ENCODE peak calls at places on chromosome 9, in five cellular contexts. A is foreskin fibroblast; M is CD4-positive, alpha-beta memory T cell; I is amygdala; H is NCI-H2081. V is an unnamed sample.

GRCh38 chr9:2583308-2584013 is 38.1 kb upstream of the VLDLR start:
- DNase-seq in I (no peak), H (no peak), A (no peak), M (no peak), V (no peak)

GRCh38 chr9:100213730-100214477 is 114.9 kb downstream of the INVS start:
- DNase-seq in H (no peak), I (no peak), M (no peak), A (peak), V (peak)

GRCh38 chr9:98022447-98022846 is 34.1 kb upstream of the NANS start:
- DNase-seq in A (peak), I (no peak), M (no peak), H (no peak), V (peak)

GRCh38 chr9:124280176-124280691 is 22.5 kb downstream of the NEK6 start:
- DNase-seq in I (no peak), H (no peak), M (no peak), A (peak), V (no peak)

GRCh38 chr9:110762783-110763182 is 94.2 kb downstream of the MUSK start:
- DNase-seq in M (no peak), H (no peak), I (no peak), A (no peak), V (no peak)

GRCh38 chr9:131660466-131661405 is 79.1 kb downstream of the RAPGEF1 start:
- DNase-seq in A (no peak), M (no peak), I (no peak), H (no peak), V (no peak)

GRCh38 chr9:36897019-36897418 is 137.0 kb downstream of the PAX5 start:
- DNase-seq in M (no peak), I (no peak), H (no peak), A (no peak), V (peak)

GRCh38 chr9:76676857-76677256 is 87.4 kb upstream of the PCA3 start:
- DNase-seq in H (peak), M (no peak), A (no peak), I (no peak), V (no peak)

GRCh38 chr9:106682420-106682819 is 180.5 kb upstream of the ZNF462 start:
- DNase-seq in A (no peak), M (no peak), H (no peak), I (no peak), V (peak)

GRCh38 chr9:94697972-94698581 is 28.4 kb upstream of the AOPEP start:
- DNase-seq in M (no peak), I (no peak), H (no peak), A (no peak), V (peak)

GRCh38 chr9:70318002-70318401 is 59.2 kb downstream of the SMC5 start:
- DNase-seq in H (no peak), A (no peak), M (no peak), I (no peak), V (no peak)

GRCh38 chr9:27337833-27338526 is 41.0 kb upstream of the EQTN start:
- DNase-seq in H (peak), M (no peak), I (no peak), A (no peak), V (no peak)

GRCh38 chr9:127066775-127067111 is 55.7 kb downstream of the ANGPTL2 start:
- DNase-seq in I (no peak), M (no peak), A (peak), H (no peak), V (no peak)

GRCh38 chr9:72041775-72042194 is 18.6 kb downstream of the C9orf57 start:
- DNase-seq in I (no peak), M (no peak), H (peak), A (peak), V (no peak)

GRCh38 chr9:76980566-76980965 is 38.9 kb upstream of the FOXB2 start:
- DNase-seq in H (no peak), A (no peak), I (no peak), M (no peak), V (no peak)

GRCh38 chr9:120904999-120905793 is 21.4 kb downstream of the TRAF1 start:
- DNase-seq in H (no peak), I (no peak), M (no peak), A (no peak), V (no peak)

GRCh38 chr9:84953797-84954695 is 284.5 kb downstream of the NTRK2 start:
- DNase-seq in I (peak), A (peak), H (peak), M (peak), V (peak)

GRCh38 chr9:124384849-124385248 is 30.4 kb downstream of the PSMB7 start:
- DNase-seq in M (no peak), A (no peak), H (peak), I (no peak), V (no peak)

GRCh38 chr9:37104183-37104889 is 16.0 kb upstream of the ZCCHC7 start:
- DNase-seq in M (no peak), I (no peak), H (no peak), A (peak), V (peak)

GRCh38 chr9:33209394-33209793 is 30.6 kb upstream of the SPINK4 start:
- DNase-seq in H (no peak), M (no peak), I (no peak), A (no peak), V (no peak)

GRCh38 chr9:136623016-136623848 is 39.5 kb upstream of the EGFL7 start:
- DNase-seq in H (no peak), I (no peak), M (no peak), A (no peak), V (no peak)

GRCh38 chr9:38707885-38708640 is 11.9 kb downstream of the FAM240B start:
- DNase-seq in A (no peak), M (no peak), H (peak), I (no peak), V (no peak)

GRCh38 chr9:123772967-123773366 is 157.0 kb downstream of the DENND1A start:
- DNase-seq in I (no peak), A (no peak), M (no peak), H (no peak), V (no peak)

GRCh38 chr9:85158512-85158911 is 489.0 kb downstream of the NTRK2 start:
- DNase-seq in H (no peak), A (no peak), I (no peak), M (no peak), V (no peak)

GRCh38 chr9:137658778-137659177 is 40.0 kb downstream of the EHMT1 start:
- DNase-seq in A (no peak), H (no peak), I (no peak), M (no peak), V (no peak)

GRCh38 chr9:91334053-91334452 is 27.7 kb downstream of the AUH start:
- DNase-seq in H (no peak), A (peak), M (no peak), I (no peak), V (peak)

GRCh38 chr9:126173401-126173800 is 153.2 kb upstream of the MVB12B start:
- DNase-seq in A (no peak), I (no peak), H (no peak), M (no peak), V (no peak)

GRCh38 chr9:27865031-27865438 is 291.8 kb upstream of the C9orf72 start:
- DNase-seq in I (no peak), H (peak), A (peak), M (no peak), V (no peak)

GRCh38 chr9:96453625-96454024 is 3.7 kb downstream of the HABP4 start:
- DNase-seq in M (no peak), H (peak), A (peak), I (no peak), V (no peak)

GRCh38 chr9:106622148-106622547 is 240.8 kb upstream of the ZNF462 start:
- DNase-seq in H (peak), I (no peak), A (no peak), M (no peak), V (no peak)

V was measured in islet precursor cell.